ENCODE peak calls at places on chromosomes 11 and 22, in four cellular contexts. Z, I, A and O are unnamed samples.

GRCh38 chr11:70483077-70483861 is 84.9 kb downstream of the CTTN start:
- DNase-seq in Z (peak), I (peak), A (peak), O (no peak)

GRCh38 chr11:108870373-108871020 is 205.6 kb downstream of the DDX10 start:
- DNase-seq in Z (peak), I (no peak), A (peak), O (no peak)

GRCh38 chr22:36344106-36344827 is 43.5 kb downstream of the MYH9 start:
- DNase-seq in Z (no peak), I (no peak), A (no peak), O (peak)

GRCh38 chr11:96390403-96390830 is 604 bp downstream of the JRKL start:
- DNase-seq in Z (peak), I (no peak), A (peak), O (no peak)

GRCh38 chr11:77127969-77128691 is at the start of gene MYO7A:
- DNase-seq in Z (peak), I (peak), A (peak), O (peak)

GRCh38 chr11:9601041-9601875 is 27.8 kb downstream of the WEE1 start:
- DNase-seq in Z (peak), I (no peak), A (peak), O (no peak)

GRCh38 chr11:1744879-1745700 is 5.3 kb downstream of the IFITM10 start:
- DNase-seq in Z (no peak), I (peak), A (no peak), O (no peak)

GRCh38 chr11:102599642-102600261 is 25.4 kb downstream of the MMP20 start:
- DNase-seq in Z (peak), I (no peak), A (peak), O (no peak)

GRCh38 chr11:33735166-33735425 is 1.1 kb downstream of the CD59 start:
- DNase-seq in Z (no peak), I (no peak), A (no peak), O (no peak)

GRCh38 chr11:70203749-70204465 is 811 bp downstream of the FADD start:
- DNase-seq in Z (peak), I (peak), A (peak), O (peak)

GRCh38 chr11:76579047-76579751 is 91.3 kb downstream of the LRRC32 start:
- DNase-seq in Z (peak), I (no peak), A (no peak), O (no peak)

GRCh38 chr11:96222102-96222501 is 120.9 kb downstream of the MAML2 start:
- DNase-seq in Z (no peak), I (no peak), A (peak), O (no peak)

GRCh38 chr11:3995949-3996554 is 98.5 kb upstream of the RRM1 start:
- DNase-seq in Z (peak), I (no peak), A (peak), O (no peak)

GRCh38 chr11:66851698-66852465 is 5.0 kb upstream of the LRFN4 start:
- DNase-seq in Z (no peak), I (no peak), A (no peak), O (no peak)

GRCh38 chr11:75268626-75269366 is 28.2 kb downstream of the TPBGL start:
- DNase-seq in Z (no peak), I (peak), A (no peak), O (no peak)

GRCh38 chr11:93199616-93200015 is 1.8 kb upstream of the SLC36A4 start:
- DNase-seq in Z (no peak), I (no peak), A (no peak), O (no peak)

GRCh38 chr11:110097459-110098012 is 4.3 kb downstream of the ZC3H12C start:
- DNase-seq in Z (peak), I (no peak), A (peak), O (no peak)

GRCh38 chr11:61472868-61473267 is 35.7 kb upstream of the LRRC10B start:
- DNase-seq in Z (no peak), I (no peak), A (peak), O (no peak)

GRCh38 chr11:66744485-66745355 is 15.7 kb upstream of the SPTBN2 start:
- DNase-seq in Z (peak), I (peak), A (peak), O (peak)

GRCh38 chr22:21686634-21687393 is 21.0 kb downstream of the PPIL2 start:
- DNase-seq in Z (no peak), I (no peak), A (no peak), O (no peak)

GRCh38 chr11:44992181-44992582 is 41.5 kb upstream of the TP53I11 start:
- DNase-seq in Z (no peak), I (no peak), A (no peak), O (no peak)

GRCh38 chr11:432501-433100 is 9.2 kb downstream of the ANO9 start:
- DNase-seq in Z (no peak), I (no peak), A (no peak), O (no peak)

GRCh38 chr22:44444341-44445306 is 53.4 kb downstream of the RTL6 start:
- DNase-seq in Z (no peak), I (peak), A (no peak), O (no peak)

GRCh38 chr11:72230764-72231365 is 6.3 kb downstream of the INPPL1 start:
- DNase-seq in Z (no peak), I (no peak), A (no peak), O (no peak)

GRCh38 chr22:45884201-45885067 is 92.5 kb downstream of the WNT7B start:
- DNase-seq in Z (no peak), I (peak), A (no peak), O (no peak)

GRCh38 chr11:65468874-65469333 is 29.9 kb upstream of the MALAT1 start:
- DNase-seq in Z (peak), I (peak), A (no peak), O (no peak)

GRCh38 chr11:36354221-36355003 is 58.3 kb downstream of the PRR5L start:
- DNase-seq in Z (peak), I (no peak), A (peak), O (no peak)

GRCh38 chr11:111910637-111911562 is 670 bp downstream of the CRYAB start:
- DNase-seq in Z (no peak), I (no peak), A (no peak), O (peak)

GRCh38 chr11:111911563-111912401 is at the start of gene CRYAB:
- DNase-seq in Z (peak), I (peak), A (peak), O (peak)

GRCh38 chr11:111906680-111907079 is 4.9 kb downstream of the CRYAB start:
- DNase-seq in Z (no peak), I (no peak), A (no peak), O (no peak)

GRCh38 chr11:111908639-111909305 is 2.8 kb downstream of the CRYAB start:
- DNase-seq in Z (no peak), I (no peak), A (no peak), O (no peak)

GRCh38 chr11:111909378-111909777 is 2.2 kb downstream of the CRYAB start:
- DNase-seq in Z (peak), I (no peak), A (no peak), O (no peak)
- H3K4me3 ChIP-seq in Z (no peak), I (no peak), A (no peak), O (peak)

GRCh38 chr11:68382358-68382998 is 70.1 kb downstream of the LRP5 start:
- DNase-seq in Z (no peak), I (no peak), A (no peak), O (no peak)

GRCh38 chr11:68379216-68379615 is 66.8 kb downstream of the LRP5 start:
- DNase-seq in Z (peak), I (no peak), A (no peak), O (no peak)

GRCh38 chr11:68381716-68382115 is 69.3 kb downstream of the LRP5 start:
- DNase-seq in Z (no peak), I (no peak), A (no peak), O (no peak)

GRCh38 chr11:68383976-68384501 is 71.6 kb downstream of the LRP5 start:
- DNase-seq in Z (peak), I (peak), A (peak), O (peak)

DNA sequence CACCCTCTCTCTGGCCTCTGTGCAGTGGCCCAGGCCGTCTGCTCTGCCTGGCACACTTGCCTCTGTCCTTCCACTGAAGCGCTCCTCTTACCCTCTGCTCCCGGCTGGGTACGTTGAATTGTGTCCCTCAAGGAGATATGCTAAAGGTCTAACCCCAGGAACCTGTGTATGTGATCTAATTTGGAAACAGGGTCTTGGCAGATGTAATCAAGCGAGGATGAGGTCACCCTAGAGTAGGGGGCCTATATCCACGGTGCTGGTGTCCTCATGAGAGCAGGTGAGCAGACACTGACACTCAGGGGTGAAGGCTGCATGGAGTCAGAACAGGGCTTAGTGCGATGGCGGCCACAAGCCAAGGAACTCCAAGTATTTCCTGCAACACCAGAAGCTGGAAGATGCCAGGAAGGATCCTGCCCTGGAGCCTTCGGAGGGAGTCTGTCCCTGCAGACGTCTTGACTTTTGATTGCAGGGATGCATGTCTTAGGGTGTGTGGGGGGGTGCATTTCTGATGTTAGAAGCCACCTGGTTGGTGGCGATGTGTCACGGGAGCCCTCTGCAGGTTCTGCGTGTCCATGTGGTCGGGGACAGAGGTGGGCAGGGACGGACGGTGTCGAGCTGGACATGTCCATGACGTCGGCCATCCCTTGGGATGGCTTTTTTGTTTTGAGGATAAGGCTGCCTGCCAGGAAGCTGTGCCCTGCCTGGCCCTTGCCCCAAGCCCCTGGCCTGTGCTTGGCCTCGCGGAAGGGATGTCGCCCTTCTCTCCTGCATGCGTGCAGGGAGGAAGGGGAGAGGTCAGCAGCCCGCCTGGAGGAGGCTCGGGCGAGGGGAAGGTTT is 68.6 kb downstream of the LRP5 start:
- DNase-seq in Z (peak), I (no peak), A (peak), O (no peak)
- H3K4me3 ChIP-seq in Z (no peak), I (no peak), A (no peak), O (no peak)

GRCh38 chr22:30803679-30804078 is 109.0 kb downstream of the OSBP2 start:
- DNase-seq in Z (no peak), I (no peak), A (no peak), O (no peak)

GRCh38 chr22:30804626-30805025 is 110.0 kb downstream of the OSBP2 start:
- DNase-seq in Z (no peak), I (no peak), A (no peak), O (no peak)

GRCh38 chr22:30806391-30806861 is 111.8 kb downstream of the OSBP2 start:
- DNase-seq in Z (peak), I (no peak), A (peak), O (no peak)

GRCh38 chr22:30801695-30802094 is 107.0 kb downstream of the OSBP2 start:
- DNase-seq in Z (no peak), I (no peak), A (no peak), O (no peak)

DNA sequence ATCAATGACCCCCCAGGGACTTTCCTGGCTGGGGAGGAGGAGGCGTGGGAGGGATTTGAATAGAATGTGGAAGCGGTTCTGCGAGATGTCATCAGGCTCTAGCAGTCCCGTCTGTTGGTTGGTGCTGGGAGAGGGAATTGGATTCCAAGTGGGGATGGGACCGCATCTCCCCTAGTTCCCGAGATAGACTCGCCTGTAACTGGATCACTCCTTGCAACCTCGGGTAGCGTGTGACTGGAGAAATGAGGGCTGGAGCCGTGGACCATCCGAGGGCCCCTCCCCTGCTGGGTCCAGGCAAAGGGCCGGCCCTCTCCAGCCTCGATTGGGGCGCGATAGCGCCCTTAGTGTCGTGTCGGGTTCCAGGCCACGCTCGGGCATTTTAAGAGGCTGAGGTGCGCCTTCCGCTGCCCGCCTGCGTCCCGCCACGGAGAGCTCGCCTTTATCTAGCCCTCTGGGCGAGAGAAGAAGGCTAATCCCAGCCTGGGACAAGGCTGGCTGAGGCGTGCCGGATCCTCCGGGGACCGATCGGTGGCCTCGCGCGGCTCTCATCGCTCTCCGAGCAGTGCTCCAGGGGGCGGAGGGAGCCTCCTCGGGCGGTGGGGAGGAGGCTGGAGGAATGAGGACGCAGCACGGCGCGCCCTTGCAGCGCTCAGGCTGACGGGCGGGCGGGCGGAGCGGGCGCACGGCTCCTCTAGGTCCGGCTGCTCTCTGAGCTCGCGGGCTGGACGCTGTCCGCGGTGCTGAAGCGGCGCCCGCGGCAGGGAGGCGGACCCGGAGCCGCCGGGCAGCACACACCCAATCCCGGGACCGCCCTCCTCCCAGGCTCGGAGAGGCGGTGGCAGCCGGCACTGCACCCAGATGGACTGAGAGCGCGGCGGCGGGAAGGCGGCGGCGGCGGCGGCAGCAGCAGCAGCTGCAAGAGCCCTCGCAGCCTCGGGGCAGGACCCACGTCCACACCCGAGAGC is 107.8 kb downstream of the OSBP2 start:
- DNase-seq in Z (peak), I (peak), A (peak), O (peak)
- H3K4me3 ChIP-seq in Z (peak), I (no peak), A (peak), O (peak)

DNA sequence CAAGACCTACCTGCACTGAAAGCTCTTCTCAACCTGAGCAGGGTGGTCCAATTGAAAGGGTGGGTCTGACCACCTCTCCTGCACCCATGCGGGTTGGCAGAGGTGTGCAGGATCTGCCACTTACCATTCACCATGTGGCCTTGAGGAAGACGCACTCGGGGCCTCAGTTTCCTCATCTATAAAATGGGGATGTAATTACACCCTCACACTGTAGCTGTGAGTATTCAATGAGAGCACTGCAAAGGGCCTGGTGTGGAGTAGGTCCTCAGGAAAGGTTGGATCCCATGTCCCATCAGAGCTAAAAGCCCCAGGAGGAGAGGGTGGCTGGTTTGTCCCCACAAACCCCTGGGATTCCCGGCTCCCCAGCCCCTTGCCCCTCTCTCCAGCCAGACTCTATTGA is 557 bp upstream of the TAGLN start:
- DNase-seq in Z (no peak), I (no peak), A (no peak), O (no peak)
- H3K4me3 ChIP-seq in Z (peak), I (peak), A (peak), O (no peak)

DNA sequence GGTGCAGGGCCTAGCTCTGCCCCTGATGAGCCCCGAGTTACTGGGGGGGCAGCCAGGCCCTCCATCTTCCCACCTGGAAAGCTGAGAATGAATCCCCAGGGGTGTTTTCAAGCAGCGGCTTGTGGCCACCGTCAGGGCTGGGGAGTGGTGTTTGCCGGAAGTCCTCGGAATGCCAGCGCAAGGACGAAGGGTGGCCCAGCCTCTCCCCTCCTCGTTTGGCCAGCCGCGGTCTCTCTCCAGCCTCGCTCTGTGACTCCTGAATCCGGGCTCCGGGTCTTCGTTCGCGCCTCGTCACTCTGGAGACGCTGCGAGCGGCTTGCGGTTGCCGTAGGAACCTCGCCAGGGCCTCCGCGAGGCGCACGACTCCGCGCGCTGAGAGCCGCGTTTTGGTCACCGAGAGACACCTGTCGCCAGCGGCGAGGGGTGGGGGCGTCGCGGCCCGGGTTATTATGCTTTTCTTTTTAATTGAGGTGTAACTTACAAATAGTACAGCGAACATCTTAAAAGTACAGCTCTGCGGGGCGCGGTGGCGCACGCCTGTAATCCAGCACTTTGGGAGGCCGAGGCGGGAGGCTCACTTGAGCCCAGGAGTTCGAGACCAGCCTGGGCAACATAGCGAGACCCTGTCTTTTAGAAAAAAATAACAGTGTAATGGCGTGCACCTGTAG is 6.3 kb upstream of the KDELR3 start:
- DNase-seq in Z (peak), I (peak), A (peak), O (peak)
- H3K4me3 ChIP-seq in Z (no peak), I (no peak), A (no peak), O (peak)

GRCh38 chr22:27780161-27780575 is 21.4 kb downstream of the MN1 start:
- DNase-seq in Z (peak), I (no peak), A (no peak), O (no peak)
- H3K4me3 ChIP-seq in Z (no peak), I (no peak), A (no peak), O (no peak)

DNA sequence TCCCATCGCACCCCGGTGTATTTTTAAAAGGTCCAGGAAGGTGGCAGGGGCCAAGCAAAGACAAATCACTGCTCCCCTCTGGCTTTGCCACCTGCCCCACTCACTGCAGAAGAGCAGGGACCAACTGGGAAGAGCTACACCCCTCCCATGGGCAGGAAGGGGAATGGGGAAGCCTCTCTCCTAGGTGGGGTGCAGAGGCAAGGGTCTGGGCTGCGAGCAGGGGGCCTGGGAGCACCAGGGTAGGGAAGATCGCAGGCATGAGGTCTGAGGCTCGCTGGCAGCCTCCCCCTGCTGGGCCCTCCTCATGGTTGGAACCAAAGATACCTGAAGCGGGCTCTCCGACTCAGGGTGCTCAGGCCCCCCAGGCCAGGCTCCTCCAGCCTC is 36.8 kb downstream of the PISD start:
- DNase-seq in Z (no peak), I (no peak), A (no peak), O (no peak)
- H3K4me3 ChIP-seq in Z (peak), I (no peak), A (no peak), O (peak)

DNA sequence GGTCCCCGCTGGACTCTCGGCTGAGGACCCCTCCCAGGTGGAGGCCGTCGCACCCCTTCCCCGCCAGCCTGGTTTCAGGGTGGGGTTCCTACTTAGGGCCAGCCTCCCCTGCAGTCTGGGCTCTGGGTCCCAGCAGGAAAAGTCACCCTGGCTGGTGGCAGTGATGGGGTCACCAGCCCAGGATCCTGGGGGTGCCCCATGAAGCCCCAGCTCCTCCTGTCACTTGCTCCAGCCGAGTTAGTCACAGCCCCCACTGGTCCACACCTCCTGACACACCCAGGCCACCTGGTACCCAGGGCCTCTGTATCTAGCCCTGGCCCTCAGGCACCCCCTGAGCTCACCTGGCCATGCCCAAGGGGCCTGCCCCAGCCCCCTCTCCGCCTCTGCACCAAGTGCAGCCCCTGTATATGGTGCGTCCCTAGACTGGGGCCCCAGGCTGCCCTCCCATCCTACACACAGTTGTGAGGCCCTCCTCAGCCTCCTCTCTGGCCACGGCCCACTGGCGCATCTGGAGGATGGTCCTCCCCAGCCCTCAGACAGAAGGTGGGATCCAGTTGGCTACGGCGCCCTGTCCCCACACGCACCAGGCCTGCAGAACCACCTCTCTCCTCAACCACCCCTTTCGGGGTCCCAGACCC is 6.7 kb downstream of the PLXNB2 start:
- DNase-seq in Z (no peak), I (no peak), A (no peak), O (no peak)
- H3K4me3 ChIP-seq in Z (peak), I (peak), A (no peak), O (peak)